ENCODE peak calls at places on chromosomes 4 and X, in nine cellular contexts. X is islet precursor cell, Q is T-cell, N is A172, I is GM19239, P is AG09309, H is breast epithelium, J is GM10248, G is mucosa of gallbladder. M is an unnamed sample.

GRCh38 chrX:107721318-107721717 is 54.3 kb downstream of the TSC22D3 start:
- DNase-seq in H (no peak), I (no peak), P (no peak), J (peak), Q (no peak), G (no peak), N (no peak), X (no peak), M (no peak)

GRCh38 chr4:104749062-104749461 is 254.4 kb upstream of the CXXC4 start:
- DNase-seq in J (no peak), H (no peak), N (peak), I (no peak), P (no peak), Q (no peak), X (no peak), G (no peak), M (no peak)

GRCh38 chr4:787561-787981 is 38.4 kb downstream of the CPLX1 start:
- DNase-seq in X (no peak), H (no peak), P (no peak), Q (no peak), I (no peak), J (peak), G (no peak), N (no peak), M (no peak)

GRCh38 chrX:41895826-41896225 is 27.5 kb downstream of the CASK start:
- DNase-seq in I (no peak), X (no peak), Q (no peak), J (no peak), H (no peak), N (no peak), P (no peak), G (no peak), M (no peak)

GRCh38 chrX:148522006-148522405 is 21.6 kb downstream of the AFF2 start:
- DNase-seq in P (no peak), G (no peak), H (no peak), J (no peak), N (no peak), X (no peak), Q (no peak), I (no peak), M (no peak)

GRCh38 chrX:36867143-36867542 is 141.0 kb upstream of the FAM47C start:
- DNase-seq in P (no peak), G (no peak), N (peak), Q (no peak), H (no peak), X (no peak), I (no peak), J (peak), M (no peak)

GRCh38 chrX:110989869-110990268 is 106.1 kb upstream of the PAK3 start:
- DNase-seq in G (no peak), P (no peak), H (no peak), Q (no peak), X (no peak), I (no peak), N (no peak), J (no peak), M (no peak)

GRCh38 chr4:78951862-78952472 is 12.7 kb upstream of the PAQR3 start:
- DNase-seq in N (peak), H (no peak), J (peak), I (peak), P (no peak), Q (no peak), G (no peak), X (no peak), M (no peak)

GRCh38 chr4:96103086-96103485 is 263.2 kb downstream of the PDHA2 start:
- DNase-seq in G (no peak), P (no peak), N (no peak), X (no peak), H (no peak), Q (no peak), J (no peak), I (no peak), M (no peak)

GRCh38 chr4:45646885-45647598 is 476.8 kb downstream of the GABRG1 start:
- DNase-seq in P (no peak), I (no peak), J (no peak), H (no peak), Q (no peak), G (no peak), X (no peak), N (no peak), M (no peak)

GRCh38 chrX:115632455-115632854 is 71.5 kb downstream of the PLS3 start:
- DNase-seq in I (no peak), Q (no peak), X (no peak), N (no peak), G (no peak), J (no peak), P (peak), H (no peak), M (no peak)

GRCh38 chr4:138678985-138679746 is 336.4 kb upstream of the NOCT start:
- DNase-seq in P (no peak), G (no peak), H (peak), I (no peak), X (no peak), J (no peak), Q (no peak), N (no peak), M (no peak)

GRCh38 chr4:121219222-121219621 is 55.1 kb upstream of the TNIP3 start:
- DNase-seq in Q (no peak), P (no peak), H (no peak), J (no peak), G (no peak), N (no peak), X (no peak), I (no peak), M (no peak)

GRCh38 chr4:67082746-67083145 is 462.6 kb downstream of the CENPC start:
- DNase-seq in G (no peak), X (no peak), Q (no peak), P (no peak), J (no peak), N (no peak), H (no peak), I (no peak), M (no peak)

GRCh38 chrX:13742397-13743176 is 8.0 kb downstream of the OFD1 start:
- DNase-seq in G (no peak), J (peak), X (no peak), Q (peak), P (no peak), N (no peak), I (no peak), H (no peak), M (no peak)

GRCh38 chr4:36399762-36400353 is 118.4 kb downstream of the DTHD1 start:
- DNase-seq in Q (peak), I (peak), H (no peak), G (peak), N (peak), P (no peak), X (no peak), J (peak), M (peak)

GRCh38 chrX:124030520-124030919 is 69.0 kb downstream of the STAG2 start:
- DNase-seq in J (peak), N (no peak), X (no peak), P (no peak), Q (no peak), H (no peak), I (no peak), G (no peak), M (no peak)

GRCh38 chr4:142719854-142720541 is 126.1 kb downstream of the INPP4B start:
- DNase-seq in J (peak), G (no peak), Q (peak), P (no peak), N (peak), H (no peak), X (no peak), I (no peak), M (no peak)

GRCh38 chrX:72060196-72060974 is 71.3 kb downstream of the RTL5 start:
- DNase-seq in Q (no peak), G (no peak), N (no peak), H (no peak), I (no peak), X (no peak), J (no peak), P (no peak), M (peak)

GRCh38 chr4:184100297-184100885 is 117.3 kb downstream of the ENPP6 start:
- DNase-seq in Q (no peak), H (no peak), N (no peak), X (peak), P (no peak), J (peak), I (peak), G (peak), M (no peak)

GRCh38 chr4:108433832-108434231 is 186.5 kb upstream of the RPL34 start:
- DNase-seq in H (no peak), I (no peak), P (peak), J (no peak), Q (peak), N (no peak), G (no peak), X (peak), M (no peak)

GRCh38 chr4:67460574-67460973 is 84.7 kb downstream of the CENPC start:
- DNase-seq in X (no peak), I (no peak), G (no peak), H (no peak), P (no peak), Q (no peak), J (no peak), N (no peak), M (no peak)

GRCh38 chrX:2658585-2659292 is 32.4 kb upstream of the CD99 start:
- DNase-seq in I (no peak), N (no peak), Q (no peak), P (no peak), J (no peak), X (no peak), H (no peak), G (no peak), M (no peak)

GRCh38 chr4:141002323-141002805 is 130.9 kb downstream of the RNF150 start:
- DNase-seq in H (no peak), N (no peak), G (no peak), I (no peak), P (peak), X (no peak), J (no peak), Q (no peak), M (no peak)

GRCh38 chr4:95181446-95182306 is 367.1 kb downstream of the UNC5C start:
- DNase-seq in P (no peak), G (no peak), H (no peak), N (peak), I (no peak), J (no peak), X (peak), Q (no peak), M (peak)

GRCh38 chrX:129652565-129653169 is 2.1 kb downstream of the APLN start:
- DNase-seq in G (no peak), Q (no peak), H (no peak), X (no peak), P (no peak), I (no peak), N (no peak), J (no peak), M (no peak)

GRCh38 chr4:72909461-72909860 is 160.1 kb downstream of the COX18 start:
- DNase-seq in P (no peak), H (no peak), G (no peak), Q (no peak), I (no peak), J (no peak), X (peak), N (no peak), M (peak)

GRCh38 chrX:149504226-149504914 is 736 bp downstream of the IDS start:
- DNase-seq in J (peak), H (no peak), P (no peak), X (peak), G (no peak), N (peak), Q (peak), I (no peak), M (peak)

GRCh38 chr4:96766359-96766758 is 926.5 kb downstream of the PDHA2 start:
- DNase-seq in H (no peak), P (no peak), N (no peak), J (no peak), X (no peak), Q (no peak), I (no peak), G (no peak), M (no peak)

GRCh38 chr4:185779520-185779919 is 32.5 kb downstream of the SORBS2 start:
- DNase-seq in G (no peak), N (no peak), X (no peak), H (no peak), I (no peak), P (no peak), Q (no peak), J (no peak), M (no peak)

GRCh38 chr4:46933686-46934085 is 24.6 kb upstream of the COX7B2 start:
- DNase-seq in H (no peak), X (no peak), J (no peak), G (no peak), N (peak), Q (no peak), P (no peak), I (no peak), M (no peak)

GRCh38 chr4:62531731-62532130 is 1331.6 kb downstream of the ADGRL3 start:
- DNase-seq in N (no peak), Q (no peak), X (no peak), J (no peak), I (no peak), P (no peak), G (no peak), H (no peak), M (peak)

GRCh38 chrX:9302400-9302799 is 162.5 kb upstream of the TBL1X start:
- DNase-seq in X (no peak), H (no peak), I (no peak), N (no peak), J (no peak), G (no peak), Q (no peak), P (no peak), M (no peak)

GRCh38 chr4:108361886-108362285 is 193.2 kb upstream of the LEF1 start:
- DNase-seq in X (no peak), I (no peak), P (no peak), Q (no peak), G (no peak), H (no peak), N (peak), J (no peak), M (no peak)

GRCh38 chrX:153983321-153983729 is 10.8 kb downstream of the TMEM187 start:
- DNase-seq in G (no peak), P (no peak), N (no peak), I (no peak), X (peak), H (no peak), J (no peak), Q (no peak), M (no peak)